ENCODE peak calls at places on chromosomes 3 and 15, in seven cellular contexts. W is HAP-1; Y is effector memory CD4-positive, alpha-beta T cell; N is kidney tubule cell; T is NCI-H1930; E is heart right ventricle; L is NCI-H1105 treated with DMSO at 0.1 percent for 48 hours. V is an unnamed sample.

GRCh38 chr3:45964139-45964538 is 20.9 kb downstream of the CXCR6 start:
- DNase-seq in W (no peak), Y (no peak), N (no peak), T (no peak), E (no peak), L (no peak), V (no peak)

GRCh38 chr3:63872135-63872924 is 8.7 kb downstream of the ATXN7 start:
- DNase-seq in W (no peak), Y (no peak), N (peak), T (no peak), E (no peak), L (no peak), V (no peak)

GRCh38 chr15:96329403-96329981 is 1.0 kb upstream of the NR2F2 start:
- DNase-seq in W (no peak), Y (no peak), N (peak), T (no peak), E (no peak), L (no peak), V (no peak)

GRCh38 chr3:133573054-133573628 is 345 bp upstream of the CDV3 start:
- DNase-seq in W (peak), Y (peak), N (peak), T (no peak), E (peak), L (no peak), V (no peak)

GRCh38 chr3:195908439-195909293 is at the start of gene TNK2:
- DNase-seq in W (no peak), Y (peak), N (no peak), T (no peak), E (no peak), L (peak), V (no peak)

GRCh38 chr3:172034786-172035685 is 4.3 kb upstream of the FNDC3B start:
- DNase-seq in W (peak), Y (no peak), N (peak), T (no peak), E (no peak), L (no peak), V (no peak)

GRCh38 chr3:45553469-45553974 is 41.0 kb upstream of the LIMD1 start:
- DNase-seq in W (no peak), Y (no peak), N (peak), T (no peak), E (peak), L (no peak), V (no peak)

GRCh38 chr3:149465351-149465883 is 9.1 kb upstream of the TM4SF4 start:
- DNase-seq in W (no peak), Y (no peak), N (no peak), T (no peak), E (no peak), L (no peak), V (no peak)

GRCh38 chr3:110810356-110810755 is 261.3 kb upstream of the NECTIN3 start:
- DNase-seq in W (no peak), Y (no peak), N (peak), T (no peak), E (no peak), L (no peak), V (no peak)

GRCh38 chr3:24373198-24373959 is 121.3 kb downstream of the THRB start:
- DNase-seq in W (peak), Y (no peak), N (no peak), T (no peak), E (peak), L (no peak), V (no peak)

GRCh38 chr3:60086811-60087210 is 1037.0 kb upstream of the CFAP20DC start:
- DNase-seq in W (no peak), Y (no peak), N (peak), T (no peak), E (no peak), L (no peak), V (no peak)

GRCh38 chr3:50278106-50278867 is 600 bp upstream of the LSMEM2 start:
- DNase-seq in W (no peak), Y (no peak), N (no peak), T (no peak), E (no peak), L (no peak), V (no peak)

GRCh38 chr15:101499863-101500713 is 10.6 kb upstream of the PCSK6 start:
- DNase-seq in W (no peak), Y (no peak), N (peak), T (no peak), E (peak), L (peak), V (no peak)

GRCh38 chr3:114758828-114759709 is 388.0 kb downstream of the ZBTB20 start:
- DNase-seq in W (peak), Y (no peak), N (peak), T (no peak), E (no peak), L (no peak), V (no peak)

GRCh38 chr15:41634072-41634628 is 26.1 kb upstream of the MGA start:
- DNase-seq in W (peak), Y (no peak), N (no peak), T (no peak), E (no peak), L (no peak), V (no peak)

GRCh38 chr3:191170097-191170496 is 28.9 kb upstream of the OSTN start:
- DNase-seq in W (no peak), Y (no peak), N (no peak), T (no peak), E (no peak), L (no peak), V (no peak)

GRCh38 chr3:32138545-32139104 is 32.2 kb downstream of the GPD1L start:
- DNase-seq in W (no peak), Y (no peak), N (peak), T (no peak), E (no peak), L (no peak), V (no peak)

GRCh38 chr3:46429250-46429649 is 22.2 kb downstream of the CCRL2 start:
- DNase-seq in W (no peak), Y (no peak), N (no peak), T (no peak), E (no peak), L (no peak), V (no peak)

GRCh38 chr15:40344631-40345120 is 3.9 kb upstream of the CCDC9B start:
- DNase-seq in W (peak), Y (peak), N (peak), T (no peak), E (peak), L (peak), V (peak)

GRCh38 chr3:45227946-45228345 is 1.9 kb upstream of the TMEM158 start:
- DNase-seq in W (no peak), Y (no peak), N (no peak), T (no peak), E (no peak), L (peak), V (no peak)

GRCh38 chr15:61743352-61743909 is 316.8 kb downstream of the VPS13C start:
- DNase-seq in W (no peak), Y (no peak), N (no peak), T (no peak), E (no peak), L (no peak), V (no peak)

GRCh38 chr3:127107491-127108375 is 85.2 kb upstream of the PRR23E start:
- DNase-seq in W (no peak), Y (no peak), N (no peak), T (no peak), E (no peak), L (no peak), V (no peak)

GRCh38 chr3:54954019-54954418 is 26.2 kb upstream of the LRTM1 start:
- DNase-seq in W (no peak), Y (no peak), N (peak), T (no peak), E (peak), L (no peak), V (no peak)

GRCh38 chr3:47617061-47618010 is 38.7 kb upstream of the CSPG5 start:
- DNase-seq in W (no peak), Y (no peak), N (peak), T (no peak), E (no peak), L (no peak), V (no peak)

GRCh38 chr3:196227629-196228493 is 11.5 kb downstream of the SLC51A start:
- DNase-seq in W (no peak), Y (no peak), N (no peak), T (no peak), E (no peak), L (no peak), V (no peak)

GRCh38 chr3:131699001-131699400 is 196.2 kb upstream of the MRPL3 start:
- DNase-seq in W (no peak), Y (no peak), N (no peak), T (no peak), E (no peak), L (no peak), V (no peak)

GRCh38 chr15:90685688-90686434 is 31.3 kb upstream of the BLM start:
- DNase-seq in W (no peak), Y (no peak), N (no peak), T (no peak), E (no peak), L (no peak), V (no peak)

GRCh38 chr15:80419546-80419945 is 15.4 kb downstream of the ARNT2 start:
- DNase-seq in W (no peak), Y (no peak), N (peak), T (no peak), E (no peak), L (no peak), V (no peak)

GRCh38 chr3:79598594-79598993 is 169.2 kb downstream of the ROBO1 start:
- DNase-seq in W (no peak), Y (no peak), N (peak), T (no peak), E (no peak), L (peak), V (no peak)

GRCh38 chr3:14435175-14436011 is 33.0 kb downstream of the SLC6A6 start:
- DNase-seq in W (no peak), Y (no peak), N (peak), T (no peak), E (peak), L (no peak), V (no peak)

GRCh38 chr15:81106560-81106959 is 27.5 kb upstream of the CFAP161 start:
- DNase-seq in W (peak), Y (no peak), N (peak), T (no peak), E (peak), L (peak), V (no peak)

GRCh38 chr3:64533565-64534317 is 154.1 kb downstream of the ADAMTS9 start:
- DNase-seq in W (peak), Y (no peak), N (peak), T (peak), E (peak), L (peak), V (peak)

GRCh38 chr3:147420361-147421183 is 11.4 kb downstream of the ZIC1 start:
- DNase-seq in W (no peak), Y (no peak), N (no peak), T (no peak), E (no peak), L (no peak), V (no peak)

V was measured in NCI-H1048.